ENCODE peak calls at places on chromosome 3, in six cellular contexts. One of them, this sample, is unnamed.

GRCh38 chr3:175737646-175738572 is 878.8 kb downstream of the NAALADL2 start:
- DNase-seq in fibroblast of pulmonary artery: peak; percentile 2
- DNase-seq in transverse colon: no peak
- DNase-seq in GM23248: peak; percentile 70
- DNase-seq in fibroblast of mammary gland: peak; percentile 45
- DNase-seq in esophagus muscularis mucosa: no peak
- DNase-seq in this sample: peak; percentile 26

GRCh38 chr3:100574536-100574935 is 34.9 kb upstream of the ADGRG7 start:
- DNase-seq in fibroblast of pulmonary artery: no peak
- DNase-seq in transverse colon: no peak
- DNase-seq in GM23248: no peak
- DNase-seq in fibroblast of mammary gland: no peak
- DNase-seq in esophagus muscularis mucosa: no peak
- DNase-seq in this sample: no peak

GRCh38 chr3:50885491-50885890 is 210.8 kb downstream of the DOCK3 start:
- DNase-seq in fibroblast of pulmonary artery: no peak
- DNase-seq in transverse colon: no peak
- DNase-seq in GM23248: peak; percentile 27
- DNase-seq in fibroblast of mammary gland: no peak
- DNase-seq in esophagus muscularis mucosa: no peak
- DNase-seq in this sample: no peak

GRCh38 chr3:171377859-171378258 is 82.3 kb downstream of the TNIK start:
- DNase-seq in fibroblast of pulmonary artery: no peak
- DNase-seq in transverse colon: no peak
- DNase-seq in GM23248: no peak
- DNase-seq in fibroblast of mammary gland: no peak
- DNase-seq in esophagus muscularis mucosa: no peak
- DNase-seq in this sample: no peak

GRCh38 chr3:8529738-8530525 is 28.3 kb downstream of the LMCD1 start:
- DNase-seq in fibroblast of pulmonary artery: no peak
- DNase-seq in transverse colon: no peak
- DNase-seq in GM23248: peak; percentile 65
- DNase-seq in fibroblast of mammary gland: peak; percentile 65
- DNase-seq in esophagus muscularis mucosa: no peak
- DNase-seq in this sample: no peak

GRCh38 chr3:142958707-142959106 is 4.8 kb downstream of the PAQR9 start:
- DNase-seq in fibroblast of pulmonary artery: peak; percentile 24
- DNase-seq in transverse colon: no peak
- DNase-seq in GM23248: peak; percentile 90
- DNase-seq in fibroblast of mammary gland: peak; percentile 54
- DNase-seq in esophagus muscularis mucosa: peak; percentile 39
- DNase-seq in this sample: peak; percentile 35

GRCh38 chr3:49785565-49786356 is 581 bp downstream of the IP6K1 start:
- DNase-seq in fibroblast of pulmonary artery: peak; percentile 39
- DNase-seq in transverse colon: peak; percentile 47
- DNase-seq in GM23248: peak; percentile 71
- DNase-seq in fibroblast of mammary gland: peak; percentile 35
- DNase-seq in esophagus muscularis mucosa: peak; percentile 95
- DNase-seq in this sample: peak; percentile 23

GRCh38 chr3:100882571-100882981 is 110.6 kb downstream of the ABI3BP start:
- DNase-seq in fibroblast of pulmonary artery: peak; percentile 86
- DNase-seq in transverse colon: no peak
- DNase-seq in GM23248: peak; percentile 40
- DNase-seq in fibroblast of mammary gland: peak; percentile 82
- DNase-seq in esophagus muscularis mucosa: no peak
- DNase-seq in this sample: peak; percentile 53

GRCh38 chr3:78255403-78255802 is 1215.5 kb downstream of the ROBO2 start:
- DNase-seq in fibroblast of pulmonary artery: peak; percentile 85
- DNase-seq in transverse colon: no peak
- DNase-seq in GM23248: peak; percentile 83
- DNase-seq in fibroblast of mammary gland: peak; percentile 84
- DNase-seq in esophagus muscularis mucosa: no peak
- DNase-seq in this sample: peak; percentile 83

GRCh38 chr3:79419222-79419621 is 348.6 kb downstream of the ROBO1 start:
- DNase-seq in fibroblast of pulmonary artery: peak; percentile 43
- DNase-seq in transverse colon: no peak
- DNase-seq in GM23248: peak; percentile 51
- DNase-seq in fibroblast of mammary gland: peak; percentile 10
- DNase-seq in esophagus muscularis mucosa: no peak
- DNase-seq in this sample: no peak

GRCh38 chr3:71478568-71478967 is 105.0 kb downstream of the FOXP1 start:
- DNase-seq in fibroblast of pulmonary artery: no peak
- DNase-seq in transverse colon: no peak
- DNase-seq in GM23248: peak; percentile 63
- DNase-seq in fibroblast of mammary gland: peak; percentile 27
- DNase-seq in esophagus muscularis mucosa: no peak
- DNase-seq in this sample: no peak

GRCh38 chr3:4166540-4166939 is 136.6 kb upstream of the SETMAR start:
- DNase-seq in fibroblast of pulmonary artery: no peak
- DNase-seq in transverse colon: no peak
- DNase-seq in GM23248: no peak
- DNase-seq in fibroblast of mammary gland: no peak
- DNase-seq in esophagus muscularis mucosa: no peak
- DNase-seq in this sample: no peak

GRCh38 chr3:127762077-127762786 is 60.1 kb downstream of the MGLL start:
- DNase-seq in fibroblast of pulmonary artery: no peak
- DNase-seq in transverse colon: peak; percentile 51
- DNase-seq in GM23248: no peak
- DNase-seq in fibroblast of mammary gland: no peak
- DNase-seq in esophagus muscularis mucosa: no peak
- DNase-seq in this sample: no peak

GRCh38 chr3:23808525-23808924 is 2.8 kb downstream of the UBE2E1 start:
- DNase-seq in fibroblast of pulmonary artery: no peak
- DNase-seq in transverse colon: no peak
- DNase-seq in GM23248: no peak
- DNase-seq in fibroblast of mammary gland: no peak
- DNase-seq in esophagus muscularis mucosa: no peak
- DNase-seq in this sample: no peak

DNA sequence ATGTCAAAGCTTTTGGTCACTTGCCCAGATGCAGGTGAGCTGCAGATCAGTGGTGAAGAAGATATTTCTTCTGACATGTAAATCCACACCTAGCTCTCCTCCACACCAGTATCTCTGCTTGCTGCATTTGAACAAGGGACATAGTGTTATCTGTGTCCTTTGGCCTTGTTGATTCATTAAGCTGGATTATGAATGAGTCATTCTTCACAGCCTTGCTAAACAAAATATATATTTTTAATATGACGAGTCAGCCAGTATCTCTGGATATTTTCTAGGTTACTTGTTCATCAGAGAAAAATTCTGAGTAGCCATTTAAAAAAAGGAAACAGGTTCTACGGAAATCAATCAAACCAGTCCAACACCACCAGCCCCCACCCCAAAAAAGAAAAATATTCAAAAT is 190.6 kb upstream of the ADAMTS9 start:
- DNase-seq in fibroblast of pulmonary artery: peak; percentile 38
- DNase-seq in transverse colon: no peak
- DNase-seq in GM23248: peak; percentile 42
- DNase-seq in fibroblast of mammary gland: peak; percentile 54
- DNase-seq in esophagus muscularis mucosa: no peak
- DNase-seq in this sample: no peak
- H3K4me3 ChIP-seq in fibroblast of pulmonary artery: no peak overlapping the region
- H3K4me3 ChIP-seq in transverse colon: no peak overlapping the region
- H3K4me3 ChIP-seq in GM23248: no peak overlapping the region
- H3K4me3 ChIP-seq in fibroblast of mammary gland: no peak overlapping the region
- H3K4me3 ChIP-seq in esophagus muscularis mucosa: no peak overlapping the region
- H3K4me3 ChIP-seq in this sample: no peak overlapping the region

GRCh38 chr3:27220166-27220565 is 149.0 kb downstream of the NEK10 start:
- DNase-seq in fibroblast of pulmonary artery: no peak
- DNase-seq in transverse colon: no peak
- DNase-seq in GM23248: peak; percentile 16
- DNase-seq in fibroblast of mammary gland: peak; percentile 15
- DNase-seq in esophagus muscularis mucosa: no peak
- DNase-seq in this sample: no peak
- H3K4me3 ChIP-seq in fibroblast of pulmonary artery: no peak overlapping the region
- H3K4me3 ChIP-seq in transverse colon: no peak overlapping the region
- H3K4me3 ChIP-seq in GM23248: no peak overlapping the region
- H3K4me3 ChIP-seq in fibroblast of mammary gland: no peak overlapping the region
- H3K4me3 ChIP-seq in esophagus muscularis mucosa: no peak overlapping the region
- H3K4me3 ChIP-seq in this sample: no peak overlapping the region

GRCh38 chr3:112391648-112392047 is 58.7 kb downstream of the CD200 start:
- DNase-seq in fibroblast of pulmonary artery: peak; percentile 90
- DNase-seq in transverse colon: no peak
- DNase-seq in GM23248: peak; percentile 64
- DNase-seq in fibroblast of mammary gland: no peak
- DNase-seq in esophagus muscularis mucosa: no peak
- DNase-seq in this sample: no peak
- H3K4me3 ChIP-seq in fibroblast of pulmonary artery: no peak overlapping the region
- H3K4me3 ChIP-seq in transverse colon: no peak overlapping the region
- H3K4me3 ChIP-seq in GM23248: peak overlapping the region; percentile 30
- H3K4me3 ChIP-seq in fibroblast of mammary gland: no peak overlapping the region
- H3K4me3 ChIP-seq in esophagus muscularis mucosa: no peak overlapping the region
- H3K4me3 ChIP-seq in this sample: no peak overlapping the region

DNA sequence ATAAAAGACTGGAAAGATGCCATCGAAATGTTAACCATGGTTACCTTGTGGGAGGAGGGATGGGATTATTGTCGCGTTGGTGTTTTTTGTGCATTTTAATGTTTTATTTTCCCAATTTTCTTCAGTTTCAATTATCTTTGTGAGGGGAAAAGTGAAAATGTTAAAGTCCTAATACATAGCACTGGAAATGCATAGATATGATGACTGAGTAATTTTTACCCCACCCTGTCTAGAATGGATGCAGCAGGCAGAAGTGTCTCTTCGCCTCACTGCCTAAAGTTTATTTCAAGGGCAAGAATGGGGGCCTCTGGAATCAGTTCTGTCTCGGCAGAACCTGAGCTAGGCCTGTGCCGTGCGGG is 11.5 kb downstream of the FOXL2 start:
- DNase-seq in fibroblast of pulmonary artery: no peak
- DNase-seq in transverse colon: no peak
- DNase-seq in GM23248: no peak
- DNase-seq in fibroblast of mammary gland: no peak
- DNase-seq in esophagus muscularis mucosa: no peak
- DNase-seq in this sample: no peak
- H3K4me3 ChIP-seq in fibroblast of pulmonary artery: no peak overlapping the region
- H3K4me3 ChIP-seq in transverse colon: peak overlapping the region; percentile 54
- H3K4me3 ChIP-seq in GM23248: no peak overlapping the region
- H3K4me3 ChIP-seq in fibroblast of mammary gland: no peak overlapping the region
- H3K4me3 ChIP-seq in esophagus muscularis mucosa: no peak overlapping the region
- H3K4me3 ChIP-seq in this sample: no peak overlapping the region

GRCh38 chr3:55449527-55449926 is 37.6 kb downstream of the WNT5A start:
- DNase-seq in fibroblast of pulmonary artery: no peak
- DNase-seq in transverse colon: no peak
- DNase-seq in GM23248: no peak
- DNase-seq in fibroblast of mammary gland: no peak
- DNase-seq in esophagus muscularis mucosa: no peak
- DNase-seq in this sample: no peak
- H3K4me3 ChIP-seq in fibroblast of pulmonary artery: no peak overlapping the region
- H3K4me3 ChIP-seq in transverse colon: no peak overlapping the region
- H3K4me3 ChIP-seq in GM23248: no peak overlapping the region
- H3K4me3 ChIP-seq in fibroblast of mammary gland: no peak overlapping the region
- H3K4me3 ChIP-seq in esophagus muscularis mucosa: no peak overlapping the region
- H3K4me3 ChIP-seq in this sample: no peak overlapping the region

GRCh38 chr3:14216257-14217048 is 37.8 kb downstream of the LSM3 start:
- DNase-seq in fibroblast of pulmonary artery: peak; percentile 86
- DNase-seq in transverse colon: no peak
- DNase-seq in GM23248: no peak
- DNase-seq in fibroblast of mammary gland: no peak
- DNase-seq in esophagus muscularis mucosa: no peak
- DNase-seq in this sample: no peak
- H3K4me3 ChIP-seq in fibroblast of pulmonary artery: peak overlapping the region; percentile 49
- H3K4me3 ChIP-seq in transverse colon: no peak overlapping the region
- H3K4me3 ChIP-seq in GM23248: no peak overlapping the region
- H3K4me3 ChIP-seq in fibroblast of mammary gland: no peak overlapping the region
- H3K4me3 ChIP-seq in esophagus muscularis mucosa: peak overlapping the region; percentile 31
- H3K4me3 ChIP-seq in this sample: no peak overlapping the region